ENCODE peak calls at places on chromosomes 12 and 14, in five cellular contexts. G is esophagus squamous epithelium, V is spleen, C is lung, D is Peyer's patch. F is an unnamed sample.

GRCh38 chr14:81222694-81223093 is 1.9 kb upstream of the GTF2A1 start:
- DNase-seq in G (no peak), V (no peak), D (no peak), C (no peak), F (no peak)

GRCh38 chr12:93453633-93454032 is 11.9 kb upstream of the UBE2N start:
- DNase-seq in G (no peak), C (no peak), D (no peak), V (no peak), F (no peak)

GRCh38 chr12:116701432-116701831 is 36.4 kb downstream of the SPRING1 start:
- DNase-seq in V (no peak), D (no peak), C (no peak), G (no peak), F (no peak)

GRCh38 chr12:72271401-72271740 is 799 bp upstream of the TRHDE start:
- DNase-seq in D (no peak), V (peak; percentile 50), C (no peak), G (no peak), F (no peak)

GRCh38 chr14:30625533-30625932 is 3.4 kb downstream of the SCFD1 start:
- DNase-seq in D (no peak), C (no peak), V (no peak), G (no peak), F (no peak)

GRCh38 chr12:53196486-53196885 is 10.6 kb downstream of the ITGB7 start:
- DNase-seq in D (peak; percentile 47), C (no peak), V (no peak), G (no peak), F (no peak)

GRCh38 chr12:95710386-95710785 is 80.2 kb downstream of the NTN4 start:
- DNase-seq in D (no peak), G (no peak), C (no peak), V (no peak), F (no peak)

GRCh38 chr12:3332190-3332589 is 158.8 kb upstream of the PRMT8 start:
- DNase-seq in V (no peak), C (no peak), D (no peak), G (no peak), F (no peak)

GRCh38 chr14:68945585-68946289 is 33.4 kb downstream of the ACTN1 start:
- DNase-seq in V (no peak), C (no peak), D (peak; percentile 74), G (no peak), F (no peak)

GRCh38 chr12:27841392-27841882 is 61.4 kb upstream of the MANSC4 start:
- DNase-seq in V (no peak), G (no peak), D (no peak), C (no peak), F (no peak)

GRCh38 chr14:102498005-102498677 is 11.4 kb downstream of the ANKRD9 start:
- DNase-seq in C (no peak), V (no peak), D (no peak), G (no peak), F (no peak)

GRCh38 chr12:481422-481821 is 21.7 kb downstream of the B4GALNT3 start:
- DNase-seq in G (no peak), D (no peak), V (no peak), C (no peak), F (no peak)

GRCh38 chr14:92600318-92601053 is 86.9 kb downstream of the RIN3 start:
- DNase-seq in C (no peak), G (no peak), D (no peak), V (no peak), F (no peak)

GRCh38 chr12:47820631-47821345 is 1.1 kb upstream of the HDAC7 start:
- DNase-seq in D (peak; percentile 82), V (no peak), C (peak; percentile 90), G (no peak), F (no peak)

GRCh38 chr12:65999564-66000280 is 130.8 kb downstream of the LLPH start:
- DNase-seq in G (no peak), D (no peak), C (no peak), V (no peak), F (no peak)

GRCh38 chr12:3489057-3489456 is 1.9 kb upstream of the PRMT8 start:
- DNase-seq in D (no peak), V (no peak), G (no peak), C (no peak), F (no peak)

GRCh38 chr12:879641-880040 is 69.9 kb downstream of the RAD52 start:
- DNase-seq in D (no peak), G (no peak), C (no peak), V (no peak), F (no peak)

GRCh38 chr12:70638639-70639349 is 1.6 kb upstream of the PTPRB start:
- DNase-seq in C (no peak), G (no peak), D (no peak), V (no peak), F (no peak)

GRCh38 chr14:70257526-70257925 is 68.8 kb upstream of the SLC8A3 start:
- DNase-seq in C (no peak), V (no peak), G (no peak), D (peak; percentile 51), F (no peak)

GRCh38 chr12:117091758-117092510 is 7.3 kb downstream of the TESC start:
- DNase-seq in G (no peak), V (peak; percentile 47), C (no peak), D (no peak), F (no peak)

GRCh38 chr12:120783197-120783596 is 57.6 kb downstream of the ACADS start:
- DNase-seq in D (no peak), G (no peak), V (no peak), C (no peak), F (no peak)

GRCh38 chr14:65769151-65769550 is 356.6 kb downstream of the FUT8 start:
- DNase-seq in C (no peak), D (no peak), V (no peak), G (no peak), F (no peak)

GRCh38 chr12:123075591-123076171 is 75.2 kb downstream of the PITPNM2 start:
- DNase-seq in D (peak; percentile 81), C (peak; percentile 36), V (peak; percentile 90), G (no peak), F (no peak)

GRCh38 chr12:88922816-88923215 is 342.5 kb upstream of the KITLG start:
- DNase-seq in C (no peak), G (no peak), D (no peak), V (no peak), F (no peak)

GRCh38 chr14:73003688-73004087 is 23.2 kb downstream of the ZFYVE1 start:
- DNase-seq in D (no peak), G (no peak), C (no peak), V (no peak), F (no peak)

GRCh38 chr12:104510145-104510872 is 53.6 kb downstream of the CHST11 start:
- DNase-seq in D (no peak), G (no peak), V (no peak), C (no peak), F (no peak)

GRCh38 chr14:85250369-85250768 is 279.6 kb upstream of the FLRT2 start:
- DNase-seq in G (no peak), D (no peak), C (no peak), V (no peak), F (peak; percentile 31)

DNA sequence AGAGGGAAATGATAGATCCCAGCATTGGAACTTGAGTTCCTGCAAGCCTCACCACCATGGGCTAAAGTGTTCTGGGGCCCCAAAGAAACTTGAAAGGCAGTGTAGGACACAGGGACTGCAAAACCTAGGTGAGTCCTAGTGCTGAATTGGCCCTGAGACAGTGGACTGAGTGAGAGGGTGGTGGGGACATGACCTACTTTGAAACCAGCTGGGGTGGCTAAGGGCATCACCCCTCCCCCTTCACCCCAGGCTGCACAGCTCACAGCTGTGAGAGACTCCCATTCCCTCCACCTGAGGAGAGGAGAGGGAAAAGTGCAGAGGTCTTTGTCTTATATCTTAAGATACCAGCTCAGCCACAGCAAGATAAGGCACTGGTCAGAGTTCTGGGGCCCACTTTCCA is 62.4 kb downstream of the MAPKAPK5 start:
- DNase-seq in G (no peak), C (no peak), D (no peak), V (no peak), F (no peak)
- H3K9me3 ChIP-seq in G (peaks cover 18% of the 10 kb centered on the region), C (no peaks in the 10 kb centered on the region), D (no peaks in the 10 kb centered on the region), V (peaks cover 12% of the 10 kb centered on the region), F (no peaks in the 10 kb centered on the region)

DNA sequence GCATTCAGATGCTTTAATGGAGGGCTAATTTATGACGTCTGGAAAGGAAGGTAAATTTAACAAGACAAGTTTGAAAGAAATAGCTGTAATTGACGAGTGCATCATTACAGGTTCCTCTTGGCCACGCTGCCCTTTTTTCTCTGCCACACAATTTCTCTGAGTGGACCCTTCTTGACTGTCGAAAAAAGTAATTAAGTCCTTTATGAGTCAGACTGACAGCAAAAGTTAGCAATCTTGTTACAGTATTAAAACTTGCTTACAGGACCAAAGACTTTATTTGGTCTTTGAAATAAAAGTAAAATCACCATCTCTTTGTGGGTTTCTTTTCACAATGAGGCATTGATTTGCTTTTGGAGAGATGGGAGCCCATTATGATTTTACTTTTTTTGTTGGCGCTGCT is 42.6 kb downstream of the SAMD4A start:
- DNase-seq in D (no peak), C (no peak), V (no peak), G (no peak), F (no peak)
- H3K4me3 ChIP-seq in D (no peak overlapping the region), C (no peak overlapping the region), V (no peak overlapping the region), G (no peak overlapping the region), F (no peak overlapping the region)

GRCh38 chr12:113640837-113641236 is 169.2 kb upstream of the LHX5 start:
- DNase-seq in D (no peak), G (no peak), C (no peak), V (no peak), F (no peak)
- H3K36me3 ChIP-seq in D (no peaks in the 10 kb centered on the region), G (no peaks in the 10 kb centered on the region), C (no peaks in the 10 kb centered on the region), V (no peaks in the 10 kb centered on the region), F (no peaks in the 10 kb centered on the region)

DNA sequence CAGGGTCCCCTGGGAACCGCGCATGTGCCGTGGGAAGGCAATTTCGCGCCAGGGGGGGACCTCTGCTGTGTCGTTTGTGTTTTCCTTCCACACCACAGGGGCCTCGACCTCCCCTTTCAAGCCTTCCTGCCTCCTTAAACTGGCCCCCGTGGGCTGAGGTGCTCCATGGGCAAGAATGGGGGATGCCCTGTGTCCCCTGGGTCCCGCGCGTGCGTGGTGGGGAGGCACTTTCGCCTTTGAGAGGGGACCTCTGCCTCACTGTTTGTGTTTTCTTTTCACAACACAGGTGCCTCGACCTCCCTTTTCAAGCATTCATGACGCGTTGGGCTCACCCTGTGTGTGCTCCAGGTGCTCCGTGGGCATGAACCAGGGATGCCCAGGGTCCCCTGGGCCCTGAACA is 348.8 kb downstream of the ALG10 start:
- DNase-seq in V (no peak), D (no peak), G (no peak), C (no peak), F (no peak)
- H3K9me3 ChIP-seq in V (peaks cover 100% of the 10 kb centered on the region), D (no peaks in the 10 kb centered on the region), G (peaks cover 99% of the 10 kb centered on the region), C (no peaks in the 10 kb centered on the region), F (peaks cover 41% of the 10 kb centered on the region)

F was measured in iPS DF 6.9.